ENCODE peak calls at places on chromosomes 3 and 15, in six cellular contexts. One of them, this sample, is unnamed.

GRCh38 chr15:87707581-87708130 is 548.9 kb downstream of the NTRK3 start:
- DNase-seq in bronchial epithelial cell: no peak
- DNase-seq in GM19239: no peak
- DNase-seq in AG08395: no peak
- DNase-seq in renal cortical epithelial cell: peak; percentile 12
- DNase-seq in stimulated activated naive CD8-positive, alpha-beta T cell treated with anti-CD3 and anti-CD28 coated beads, Interleukin-15, Interleukin-2, amounts not matched to agents 100 U/mL and 50 U/mL, for 24 hours: no peak
- DNase-seq in this sample: no peak

GRCh38 chr3:149969945-149970715 is 565 bp downstream of the PFN2 start:
- DNase-seq in AG08395: peak; percentile 64
- DNase-seq in GM19239: peak; percentile 39
- DNase-seq in stimulated activated naive CD8-positive, alpha-beta T cell treated with anti-CD3 and anti-CD28 coated beads, Interleukin-15, Interleukin-2, amounts not matched to agents 100 U/mL and 50 U/mL, for 24 hours: peak; percentile 70
- DNase-seq in bronchial epithelial cell: peak; percentile 80
- DNase-seq in renal cortical epithelial cell: peak; percentile 62
- DNase-seq in this sample: peak; percentile 65

GRCh38 chr3:177724020-177724638 is 526.8 kb upstream of the TBL1XR1 start:
- DNase-seq in renal cortical epithelial cell: no peak
- DNase-seq in stimulated activated naive CD8-positive, alpha-beta T cell treated with anti-CD3 and anti-CD28 coated beads, Interleukin-15, Interleukin-2, amounts not matched to agents 100 U/mL and 50 U/mL, for 24 hours: no peak
- DNase-seq in GM19239: no peak
- DNase-seq in AG08395: no peak
- DNase-seq in bronchial epithelial cell: no peak
- DNase-seq in this sample: no peak

GRCh38 chr3:182384182-182384581 is 409.1 kb upstream of the ATP11B start:
- DNase-seq in AG08395: no peak
- DNase-seq in renal cortical epithelial cell: no peak
- DNase-seq in stimulated activated naive CD8-positive, alpha-beta T cell treated with anti-CD3 and anti-CD28 coated beads, Interleukin-15, Interleukin-2, amounts not matched to agents 100 U/mL and 50 U/mL, for 24 hours: no peak
- DNase-seq in bronchial epithelial cell: peak; percentile 77
- DNase-seq in GM19239: no peak
- DNase-seq in this sample: no peak

GRCh38 chr3:84958495-84959469 is at the start of gene CADM2:
- DNase-seq in GM19239: peak; percentile 69
- DNase-seq in stimulated activated naive CD8-positive, alpha-beta T cell treated with anti-CD3 and anti-CD28 coated beads, Interleukin-15, Interleukin-2, amounts not matched to agents 100 U/mL and 50 U/mL, for 24 hours: peak; percentile 73
- DNase-seq in bronchial epithelial cell: peak; percentile 65
- DNase-seq in renal cortical epithelial cell: peak; percentile 44
- DNase-seq in AG08395: peak; percentile 96
- DNase-seq in this sample: peak; percentile 36

GRCh38 chr3:169952045-169952444 is 14.6 kb upstream of the SEC62 start:
- DNase-seq in renal cortical epithelial cell: no peak
- DNase-seq in stimulated activated naive CD8-positive, alpha-beta T cell treated with anti-CD3 and anti-CD28 coated beads, Interleukin-15, Interleukin-2, amounts not matched to agents 100 U/mL and 50 U/mL, for 24 hours: no peak
- DNase-seq in AG08395: no peak
- DNase-seq in bronchial epithelial cell: peak; percentile 35
- DNase-seq in GM19239: no peak
- DNase-seq in this sample: no peak

GRCh38 chr3:9787714-9788113 is 4.6 kb downstream of the TADA3 start:
- DNase-seq in bronchial epithelial cell: no peak
- DNase-seq in AG08395: no peak
- DNase-seq in GM19239: no peak
- DNase-seq in renal cortical epithelial cell: no peak
- DNase-seq in stimulated activated naive CD8-positive, alpha-beta T cell treated with anti-CD3 and anti-CD28 coated beads, Interleukin-15, Interleukin-2, amounts not matched to agents 100 U/mL and 50 U/mL, for 24 hours: peak; percentile 28
- DNase-seq in this sample: no peak

GRCh38 chr15:79644091-79644490 is 212.0 kb downstream of the MINAR1 start:
- DNase-seq in renal cortical epithelial cell: peak; percentile 32
- DNase-seq in AG08395: peak; percentile 69
- DNase-seq in stimulated activated naive CD8-positive, alpha-beta T cell treated with anti-CD3 and anti-CD28 coated beads, Interleukin-15, Interleukin-2, amounts not matched to agents 100 U/mL and 50 U/mL, for 24 hours: peak; percentile 16
- DNase-seq in bronchial epithelial cell: peak; percentile 43
- DNase-seq in GM19239: no peak
- DNase-seq in this sample: no peak

GRCh38 chr3:137803215-137803614 is 39.1 kb downstream of the SOX14 start:
- DNase-seq in GM19239: no peak
- DNase-seq in stimulated activated naive CD8-positive, alpha-beta T cell treated with anti-CD3 and anti-CD28 coated beads, Interleukin-15, Interleukin-2, amounts not matched to agents 100 U/mL and 50 U/mL, for 24 hours: no peak
- DNase-seq in AG08395: no peak
- DNase-seq in bronchial epithelial cell: no peak
- DNase-seq in renal cortical epithelial cell: no peak
- DNase-seq in this sample: no peak

GRCh38 chr3:127671523-127672428 is 976 bp upstream of the ABTB1 start:
- DNase-seq in stimulated activated naive CD8-positive, alpha-beta T cell treated with anti-CD3 and anti-CD28 coated beads, Interleukin-15, Interleukin-2, amounts not matched to agents 100 U/mL and 50 U/mL, for 24 hours: peak; percentile 49
- DNase-seq in renal cortical epithelial cell: no peak
- DNase-seq in AG08395: peak; percentile 28
- DNase-seq in GM19239: peak; percentile 60
- DNase-seq in bronchial epithelial cell: no peak
- DNase-seq in this sample: no peak

GRCh38 chr3:112979244-112979832 is 4.4 kb upstream of the CD200R1 start:
- DNase-seq in renal cortical epithelial cell: peak; percentile 41
- DNase-seq in bronchial epithelial cell: peak; percentile 37
- DNase-seq in GM19239: no peak
- DNase-seq in stimulated activated naive CD8-positive, alpha-beta T cell treated with anti-CD3 and anti-CD28 coated beads, Interleukin-15, Interleukin-2, amounts not matched to agents 100 U/mL and 50 U/mL, for 24 hours: no peak
- DNase-seq in AG08395: peak; percentile 30
- DNase-seq in this sample: no peak

GRCh38 chr15:75191235-75191634 is 10.4 kb upstream of the C15orf39 start:
- DNase-seq in GM19239: no peak
- DNase-seq in bronchial epithelial cell: no peak
- DNase-seq in AG08395: no peak
- DNase-seq in renal cortical epithelial cell: no peak
- DNase-seq in stimulated activated naive CD8-positive, alpha-beta T cell treated with anti-CD3 and anti-CD28 coated beads, Interleukin-15, Interleukin-2, amounts not matched to agents 100 U/mL and 50 U/mL, for 24 hours: no peak
- DNase-seq in this sample: no peak

GRCh38 chr3:157160652-157161480 is 919 bp upstream of the CCNL1 start:
- DNase-seq in renal cortical epithelial cell: peak; percentile 98
- DNase-seq in AG08395: peak; percentile 82
- DNase-seq in stimulated activated naive CD8-positive, alpha-beta T cell treated with anti-CD3 and anti-CD28 coated beads, Interleukin-15, Interleukin-2, amounts not matched to agents 100 U/mL and 50 U/mL, for 24 hours: peak; percentile 68
- DNase-seq in GM19239: no peak
- DNase-seq in bronchial epithelial cell: peak; percentile 93
- DNase-seq in this sample: peak; percentile 59

GRCh38 chr3:9059489-9060400 is 96.5 kb upstream of the RAD18 start:
- DNase-seq in AG08395: no peak
- DNase-seq in GM19239: no peak
- DNase-seq in stimulated activated naive CD8-positive, alpha-beta T cell treated with anti-CD3 and anti-CD28 coated beads, Interleukin-15, Interleukin-2, amounts not matched to agents 100 U/mL and 50 U/mL, for 24 hours: no peak
- DNase-seq in bronchial epithelial cell: no peak
- DNase-seq in renal cortical epithelial cell: no peak
- DNase-seq in this sample: no peak

GRCh38 chr3:123169492-123169929 is 32.2 kb upstream of the SEC22A start:
- DNase-seq in renal cortical epithelial cell: peak; percentile 83
- DNase-seq in stimulated activated naive CD8-positive, alpha-beta T cell treated with anti-CD3 and anti-CD28 coated beads, Interleukin-15, Interleukin-2, amounts not matched to agents 100 U/mL and 50 U/mL, for 24 hours: no peak
- DNase-seq in bronchial epithelial cell: no peak
- DNase-seq in AG08395: no peak
- DNase-seq in GM19239: no peak
- DNase-seq in this sample: no peak

GRCh38 chr3:119206611-119207511 is 33.5 kb downstream of the UPK1B start:
- DNase-seq in bronchial epithelial cell: peak; percentile 90
- DNase-seq in AG08395: no peak
- DNase-seq in stimulated activated naive CD8-positive, alpha-beta T cell treated with anti-CD3 and anti-CD28 coated beads, Interleukin-15, Interleukin-2, amounts not matched to agents 100 U/mL and 50 U/mL, for 24 hours: no peak
- DNase-seq in GM19239: no peak
- DNase-seq in renal cortical epithelial cell: peak; percentile 21
- DNase-seq in this sample: no peak

GRCh38 chr3:62558549-62559112 is 185.3 kb upstream of the FEZF2 start:
- DNase-seq in AG08395: peak; percentile 7
- DNase-seq in renal cortical epithelial cell: no peak
- DNase-seq in GM19239: peak; percentile 12
- DNase-seq in bronchial epithelial cell: peak; percentile 26
- DNase-seq in stimulated activated naive CD8-positive, alpha-beta T cell treated with anti-CD3 and anti-CD28 coated beads, Interleukin-15, Interleukin-2, amounts not matched to agents 100 U/mL and 50 U/mL, for 24 hours: peak; percentile 4
- DNase-seq in this sample: no peak

GRCh38 chr3:188090626-188091309 is 63.2 kb upstream of the LPP start:
- DNase-seq in bronchial epithelial cell: no peak
- DNase-seq in stimulated activated naive CD8-positive, alpha-beta T cell treated with anti-CD3 and anti-CD28 coated beads, Interleukin-15, Interleukin-2, amounts not matched to agents 100 U/mL and 50 U/mL, for 24 hours: no peak
- DNase-seq in renal cortical epithelial cell: no peak
- DNase-seq in AG08395: no peak
- DNase-seq in GM19239: no peak
- DNase-seq in this sample: no peak